ENCODE peak calls at places on chromosome 17, in four cellular contexts. H is astrocyte of the spinal cord; M is CD8-positive, alpha-beta T cell; N is putamen. B is an unnamed sample.

GRCh38 chr17:45426561-45426960 is 6.1 kb downstream of the ARHGAP27 start:
- DNase-seq in H (no peak), M (no peak), N (no peak), B (no peak)

GRCh38 chr17:16491131-16491702 is 776 bp downstream of the LRRC75A start:
- DNase-seq in H (no peak), M (peak), N (no peak), B (no peak)

GRCh38 chr17:58991718-58992331 is 114.9 kb downstream of the TRIM37 start:
- DNase-seq in H (peak), M (no peak), N (no peak), B (peak)

GRCh38 chr17:2233441-2233947 is 70.1 kb downstream of the SMG6 start:
- DNase-seq in H (peak), M (no peak), N (no peak), B (peak)

GRCh38 chr17:21043296-21044232 is 753 bp upstream of the USP22 start:
- DNase-seq in H (peak), M (peak), N (peak), B (peak)

GRCh38 chr17:28267720-28268609 is 51.0 kb upstream of the TMEM97 start:
- DNase-seq in H (no peak), M (no peak), N (no peak), B (no peak)

GRCh38 chr17:7136266-7136877 is 21.8 kb upstream of the ASGR2 start:
- DNase-seq in H (peak), M (peak), N (peak), B (peak)

GRCh38 chr17:29291163-29291752 is 2.7 kb downstream of the NUFIP2 start:
- DNase-seq in H (peak), M (peak), N (peak), B (peak)

GRCh38 chr17:79790805-79791353 is 6.0 kb downstream of the CBX8 start:
- DNase-seq in H (no peak), M (no peak), N (no peak), B (no peak)

GRCh38 chr17:63486317-63487013 is 9.6 kb downstream of the ACE start:
- DNase-seq in H (no peak), M (no peak), N (no peak), B (no peak)

GRCh38 chr17:68771867-68772515 is 170.8 kb upstream of the FAM20A start:
- DNase-seq in H (peak), M (no peak), N (peak), B (peak)

GRCh38 chr17:76556759-76557367 is 17.0 kb downstream of the PRCD start:
- DNase-seq in H (no peak), M (peak), N (no peak), B (no peak)

GRCh38 chr17:79781691-79782575 is 4.0 kb downstream of the CBX2 start:
- DNase-seq in H (no peak), M (no peak), N (no peak), B (no peak)

GRCh38 chr17:46152423-46152822 is 40.8 kb downstream of the KANSL1 start:
- DNase-seq in H (no peak), M (no peak), N (no peak), B (no peak)

GRCh38 chr17:75325827-75326586 is 36.8 kb upstream of the SLC25A19 start:
- DNase-seq in H (peak), M (no peak), N (no peak), B (peak)

GRCh38 chr17:68820825-68821481 is 134.2 kb downstream of the ABCA8 start:
- DNase-seq in H (no peak), M (no peak), N (no peak), B (no peak)

GRCh38 chr17:42682400-42683384 is at the start of gene CNTNAP1:
- DNase-seq in H (peak), M (peak), N (no peak), B (peak)

GRCh38 chr17:6455321-6455705 is 11.1 kb downstream of the PIMREG start:
- DNase-seq in H (no peak), M (peak), N (no peak), B (no peak)

GRCh38 chr17:77096570-77097214 is 44.1 kb upstream of the SEC14L1 start:
- DNase-seq in H (peak), M (no peak), N (peak), B (peak)

GRCh38 chr17:17129466-17129865 is 76.7 kb downstream of the PLD6 start:
- DNase-seq in H (no peak), M (no peak), N (no peak), B (no peak)

B was measured in LHCN-M2.